ENCODE peak calls at places on chromosomes 2 and 18, in nine cellular contexts. U, G, P, I, N, T, L, Q and Y are unnamed samples.

GRCh38 chr2:85446296-85447221 is 28.0 kb downstream of the SH2D6 start:
- DNase-seq in U (peak), G (no peak), P (no peak), I (no peak), N (no peak), T (no peak), L (no peak), Q (no peak), Y (no peak)

GRCh38 chr2:217215877-217216276 is 356.0 kb upstream of the TNP1 start:
- DNase-seq in U (no peak), G (no peak), P (no peak), I (no peak), N (no peak), T (no peak), L (no peak), Q (no peak), Y (no peak)

GRCh38 chr2:89837962-89838625 is 1146.6 kb downstream of the RPIA start:
- DNase-seq in U (peak), G (no peak), P (peak), I (no peak), N (no peak), T (no peak), L (no peak), Q (no peak), Y (no peak)

GRCh38 chr2:191166111-191166755 is 15.4 kb upstream of the STAT4 start:
- DNase-seq in U (no peak), G (no peak), P (no peak), I (no peak), N (no peak), T (no peak), L (peak), Q (no peak), Y (peak)

GRCh38 chr2:179096090-179096489 is 46.2 kb upstream of the CCDC141 start:
- DNase-seq in U (no peak), G (no peak), P (peak), I (peak), N (no peak), T (no peak), L (no peak), Q (no peak), Y (peak)

GRCh38 chr2:167212054-167212648 is 323.9 kb downstream of the XIRP2 start:
- DNase-seq in U (peak), G (no peak), P (peak), I (peak), N (peak), T (no peak), L (peak), Q (no peak), Y (peak)

GRCh38 chr18:3683483-3683882 is 233.5 kb downstream of the TGIF1 start:
- DNase-seq in U (no peak), G (no peak), P (no peak), I (no peak), N (no peak), T (no peak), L (no peak), Q (no peak), Y (no peak)

GRCh38 chr18:50061876-50062517 is 132.9 kb downstream of the MYO5B start:
- DNase-seq in U (no peak), G (no peak), P (no peak), I (no peak), N (peak), T (no peak), L (no peak), Q (no peak), Y (no peak)

GRCh38 chr18:10274327-10274726 is 180.1 kb upstream of the APCDD1 start:
- DNase-seq in U (no peak), G (peak), P (no peak), I (no peak), N (no peak), T (no peak), L (peak), Q (no peak), Y (no peak)

GRCh38 chr18:21702602-21703001 is 2.0 kb downstream of the ABHD3 start:
- DNase-seq in U (no peak), G (no peak), P (no peak), I (no peak), N (no peak), T (no peak), L (no peak), Q (no peak), Y (no peak)

GRCh38 chr2:233437439-233437955 is 83.2 kb downstream of the DGKD start:
- DNase-seq in U (no peak), G (no peak), P (no peak), I (no peak), N (no peak), T (no peak), L (no peak), Q (no peak), Y (no peak)

GRCh38 chr2:47664817-47665216 is 118.1 kb upstream of the MSH6 start:
- DNase-seq in U (peak), G (no peak), P (peak), I (no peak), N (peak), T (no peak), L (no peak), Q (no peak), Y (peak)

GRCh38 chr18:12449040-12449814 is 41.5 kb downstream of the PRELID3A start:
- DNase-seq in U (no peak), G (no peak), P (no peak), I (no peak), N (peak), T (no peak), L (no peak), Q (no peak), Y (no peak)

GRCh38 chr18:36849288-36850011 is 20.5 kb downstream of the KIAA1328 start:
- DNase-seq in U (no peak), G (peak), P (no peak), I (no peak), N (no peak), T (no peak), L (peak), Q (no peak), Y (no peak)

GRCh38 chr2:190910341-190911136 is 29.9 kb downstream of the GLS start:
- DNase-seq in U (no peak), G (no peak), P (no peak), I (no peak), N (no peak), T (no peak), L (no peak), Q (no peak), Y (peak)

GRCh38 chr2:230908094-230908594 is 16.9 kb downstream of the GPR55 start:
- DNase-seq in U (peak), G (no peak), P (no peak), I (no peak), N (no peak), T (no peak), L (no peak), Q (no peak), Y (no peak)

GRCh38 chr2:173397539-173397938 is 42.9 kb downstream of the CDCA7 start:
- DNase-seq in U (no peak), G (no peak), P (peak), I (no peak), N (no peak), T (no peak), L (no peak), Q (no peak), Y (no peak)

GRCh38 chr2:109247812-109248211 is 118.8 kb downstream of the SH3RF3 start:
- DNase-seq in U (no peak), G (no peak), P (no peak), I (no peak), N (no peak), T (no peak), L (no peak), Q (no peak), Y (no peak)

GRCh38 chr2:85441859-85442258 is 23.3 kb downstream of the SH2D6 start:
- DNase-seq in U (no peak), G (no peak), P (no peak), I (no peak), N (no peak), T (no peak), L (no peak), Q (no peak), Y (no peak)

GRCh38 chr2:46701152-46701551 is 214.5 kb downstream of the MCFD2 start:
- DNase-seq in U (no peak), G (no peak), P (no peak), I (no peak), N (no peak), T (no peak), L (peak), Q (no peak), Y (peak)

GRCh38 chr2:211132046-211132445 is 575.6 kb downstream of the CPS1 start:
- DNase-seq in U (no peak), G (no peak), P (no peak), I (no peak), N (no peak), T (no peak), L (no peak), Q (no peak), Y (no peak)

GRCh38 chr2:39640107-39640506 is 25.6 kb upstream of the TMEM178A start:
- DNase-seq in U (no peak), G (no peak), P (no peak), I (no peak), N (no peak), T (no peak), L (no peak), Q (no peak), Y (no peak)

GRCh38 chr2:228433706-228434105 is 252.2 kb upstream of the SPHKAP start:
- DNase-seq in U (no peak), G (no peak), P (no peak), I (no peak), N (no peak), T (no peak), L (no peak), Q (no peak), Y (peak)

GRCh38 chr2:15642334-15643208 is 50.9 kb downstream of the DDX1 start:
- DNase-seq in U (no peak), G (no peak), P (no peak), I (no peak), N (no peak), T (no peak), L (no peak), Q (no peak), Y (no peak)

GRCh38 chr2:118146315-118147283 is 58.3 kb downstream of the INSIG2 start:
- DNase-seq in U (no peak), G (no peak), P (no peak), I (no peak), N (no peak), T (no peak), L (no peak), Q (no peak), Y (no peak)

GRCh38 chr2:15733867-15734765 is 142.4 kb downstream of the DDX1 start:
- DNase-seq in U (no peak), G (peak), P (no peak), I (no peak), N (peak), T (no peak), L (peak), Q (no peak), Y (peak)

GRCh38 chr2:10433948-10434884 is 13.9 kb downstream of the ODC1 start:
- DNase-seq in U (peak), G (no peak), P (no peak), I (no peak), N (no peak), T (no peak), L (no peak), Q (no peak), Y (no peak)

GRCh38 chr2:173965372-173966025 is at the start of gene SP3:
- DNase-seq in U (peak), G (peak), P (peak), I (peak), N (peak), T (peak), L (peak), Q (peak), Y (peak)

GRCh38 chr2:119011162-119011909 is 69.3 kb downstream of the MARCO start:
- DNase-seq in U (peak), G (no peak), P (peak), I (peak), N (peak), T (no peak), L (no peak), Q (no peak), Y (no peak)

GRCh38 chr2:21372654-21373053 is 248.9 kb downstream of the TDRD15 start:
- DNase-seq in U (peak), G (no peak), P (peak), I (no peak), N (no peak), T (no peak), L (no peak), Q (no peak), Y (peak)

GRCh38 chr2:215434447-215435260 is 1.2 kb downstream of the FN1 start:
- DNase-seq in U (no peak), G (no peak), P (no peak), I (no peak), N (no peak), T (no peak), L (no peak), Q (no peak), Y (no peak)

GRCh38 chr2:241339839-241340471 is 16.1 kb upstream of the FARP2 start:
- DNase-seq in U (no peak), G (no peak), P (no peak), I (no peak), N (no peak), T (no peak), L (no peak), Q (no peak), Y (no peak)

GRCh38 chr2:37323770-37324535 is 680 bp downstream of the PRKD3 start:
- DNase-seq in U (peak), G (no peak), P (peak), I (no peak), N (peak), T (no peak), L (peak), Q (no peak), Y (peak)

GRCh38 chr2:112217854-112218253 is 37.0 kb downstream of the ZC3H8 start:
- DNase-seq in U (no peak), G (no peak), P (peak), I (no peak), N (no peak), T (no peak), L (no peak), Q (no peak), Y (no peak)

GRCh38 chr2:10387033-10387432 is 61.1 kb downstream of the ODC1 start:
- DNase-seq in U (no peak), G (no peak), P (no peak), I (no peak), N (no peak), T (no peak), L (no peak), Q (no peak), Y (no peak)

DNA sequence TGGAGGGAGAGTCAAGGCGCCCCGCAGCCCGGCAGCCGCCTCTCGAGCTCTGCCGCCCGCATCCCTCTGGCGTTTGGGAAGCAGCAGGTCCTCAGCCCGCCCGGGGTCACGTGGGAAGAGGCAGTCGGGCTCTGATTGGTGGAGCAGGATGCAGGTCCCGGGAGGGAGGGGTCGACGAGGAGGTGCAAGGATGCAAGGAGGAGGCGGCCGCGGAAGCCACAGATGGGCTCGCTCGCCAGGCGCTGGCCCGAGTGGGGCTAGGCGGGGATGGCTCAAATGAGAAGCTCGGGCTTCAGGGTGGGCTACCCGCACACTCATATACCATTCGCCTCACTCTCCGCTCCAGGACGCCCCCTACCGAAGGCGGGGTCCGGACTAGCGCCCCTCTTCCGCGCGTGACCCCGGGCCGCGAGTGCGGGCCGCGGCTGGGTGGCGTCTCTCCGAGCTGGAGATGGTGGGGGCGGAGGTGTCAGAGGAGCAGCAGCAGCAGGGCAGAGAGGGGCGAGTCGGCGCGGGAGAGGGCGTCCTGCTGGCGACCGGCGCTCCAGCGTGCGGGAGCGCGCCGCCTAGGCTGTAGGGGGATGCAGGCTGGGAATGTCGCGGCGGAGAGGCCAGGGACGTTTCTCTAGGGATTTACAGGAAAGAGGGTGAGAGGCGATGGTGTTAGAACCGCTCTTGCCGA is at the start of gene TMEFF2:
- DNase-seq in U (no peak), G (no peak), P (peak), I (peak), N (peak), T (peak), L (peak), Q (no peak), Y (peak)
- TF ChIP-seq CTCF in U (no peak), G (peak), P (no peak), I (no peak), N (no peak), T (no peak), L (peak), Q (peak), Y (peak)

DNA sequence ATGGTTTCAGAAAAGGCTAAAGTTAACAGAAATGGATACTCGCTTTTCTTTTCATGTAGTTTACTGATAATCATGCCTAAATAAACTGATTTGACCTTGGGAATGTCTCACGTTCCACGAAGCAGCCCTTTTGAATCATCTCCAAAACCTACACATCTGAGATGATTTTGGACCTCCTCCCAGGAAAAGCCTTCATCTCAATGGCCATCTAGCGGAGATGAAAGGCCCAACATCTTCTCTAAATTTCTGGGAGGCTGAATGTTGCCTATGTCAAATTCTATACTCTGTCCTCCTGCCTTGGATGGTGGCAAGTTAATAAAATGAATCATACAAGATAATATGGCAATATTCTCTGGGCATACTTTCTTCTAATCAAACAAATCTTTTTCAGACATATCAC is 448.5 kb downstream of the ZEB2 start:
- DNase-seq in U (no peak), G (no peak), P (no peak), I (no peak), N (no peak), T (no peak), L (peak), Q (no peak), Y (peak)
- TF ChIP-seq CTCF in U (no peak), G (no peak), P (no peak), I (no peak), N (peak), T (no peak), L (peak), Q (no peak), Y (no peak)

DNA sequence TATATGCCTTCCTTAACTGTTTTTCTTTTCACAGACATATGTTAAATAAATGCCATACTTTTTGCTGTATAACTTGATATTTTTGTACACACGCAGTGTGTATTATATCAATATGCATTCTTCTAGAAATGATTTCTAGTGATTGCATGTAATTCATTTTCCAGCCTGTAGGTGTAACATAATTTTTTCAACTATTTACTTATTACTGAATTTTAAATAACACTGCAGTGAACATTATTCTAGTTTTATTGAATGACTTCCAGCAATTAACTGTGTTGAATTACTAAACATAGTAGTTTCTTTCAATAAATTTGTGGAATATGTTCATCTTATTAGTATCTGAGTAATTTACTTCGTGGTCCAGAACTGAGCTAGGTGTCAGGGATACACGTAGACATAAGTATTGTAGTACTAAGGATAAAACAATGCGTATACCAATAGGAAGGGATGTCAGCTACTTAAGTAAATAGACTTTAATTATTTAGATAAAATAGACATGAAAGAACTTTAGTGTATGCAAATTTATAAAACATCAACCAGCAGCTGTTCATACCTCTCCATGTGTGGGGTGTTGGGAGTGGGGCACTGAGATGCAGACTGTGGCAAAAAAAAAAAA is 28.0 kb downstream of the TANC1 start:
- DNase-seq in U (no peak), G (no peak), P (no peak), I (no peak), N (no peak), T (no peak), L (no peak), Q (no peak), Y (no peak)
- TF ChIP-seq CTCF in U (no peak), G (no peak), P (peak), I (no peak), N (no peak), T (peak), L (peak), Q (peak), Y (peak)

DNA sequence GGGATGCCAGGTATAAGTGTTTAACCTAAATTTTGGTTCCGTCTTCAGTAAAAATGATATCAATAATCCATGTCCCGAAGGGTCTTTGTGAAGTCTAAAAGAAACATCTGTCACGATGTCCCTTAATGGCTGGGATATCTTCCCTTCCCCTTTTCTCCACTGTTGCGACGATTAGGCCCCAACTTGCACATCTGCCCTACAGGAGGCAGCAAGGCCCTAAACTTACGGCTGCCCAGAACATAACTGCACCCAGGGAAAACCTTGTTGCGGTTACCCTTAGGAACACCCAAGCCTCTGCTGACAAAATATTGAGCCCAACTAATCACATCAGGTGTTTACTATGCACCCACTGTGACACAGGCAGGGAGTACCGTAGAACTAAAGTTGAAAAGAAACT is 1.2 kb upstream of the SMAD2 start:
- DNase-seq in U (peak), G (no peak), P (peak), I (peak), N (peak), T (no peak), L (no peak), Q (no peak), Y (peak)
- TF ChIP-seq CTCF in U (peak), G (no peak), P (peak), I (no peak), N (no peak), T (no peak), L (no peak), Q (peak), Y (no peak)

GRCh38 chr2:203394519-203395227 is 66.5 kb downstream of the ABI2 start:
- DNase-seq in U (peak), G (no peak), P (no peak), I (no peak), N (no peak), T (no peak), L (no peak), Q (no peak), Y (no peak)
- TF ChIP-seq CTCF in U (peak), G (no peak), P (no peak), I (no peak), N (no peak), T (no peak), L (no peak), Q (no peak), Y (no peak)

GRCh38 chr2:53473236-53473635 is 294.4 kb upstream of the CHAC2 start:
- DNase-seq in U (peak), G (no peak), P (peak), I (no peak), N (peak), T (no peak), L (no peak), Q (no peak), Y (peak)
- TF ChIP-seq CTCF in U (peak), G (peak), P (peak), I (no peak), N (peak), T (no peak), L (peak), Q (peak), Y (no peak)

DNA sequence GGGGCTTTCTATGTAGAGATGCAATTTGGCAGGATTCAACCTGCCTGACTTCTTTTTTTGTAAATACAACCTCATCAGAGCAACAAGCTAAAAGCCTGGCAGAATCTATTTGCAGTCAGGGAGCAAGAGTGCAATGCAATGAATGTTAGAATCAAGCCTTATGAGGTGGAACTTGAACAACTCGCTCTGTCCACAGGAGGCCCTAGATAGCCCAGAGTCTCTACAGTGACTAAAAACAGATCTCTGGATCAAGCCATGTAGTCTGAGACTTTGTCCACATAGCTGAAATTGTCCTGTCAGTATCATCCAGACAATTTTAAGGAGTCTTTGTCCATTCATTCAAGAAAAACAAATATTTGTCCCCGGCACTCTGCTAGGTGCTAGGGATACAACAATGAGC is 32.1 kb upstream of the CDK5R2 start:
- DNase-seq in U (no peak), G (no peak), P (no peak), I (no peak), N (no peak), T (no peak), L (no peak), Q (no peak), Y (no peak)
- TF ChIP-seq CTCF in U (no peak), G (no peak), P (no peak), I (no peak), N (no peak), T (no peak), L (no peak), Q (no peak), Y (no peak)

GRCh38 chr2:171811229-171811628 is 82.8 kb downstream of the SLC25A12 start:
- DNase-seq in U (peak), G (no peak), P (peak), I (no peak), N (no peak), T (no peak), L (peak), Q (peak), Y (peak)
- TF ChIP-seq CTCF in U (peak), G (peak), P (no peak), I (no peak), N (peak), T (peak), L (peak), Q (peak), Y (peak)